ENCODE peak calls at places on chromosomes 5 and 9, in nine cellular contexts. A is right lobe of liver; P is thyroid gland; O is pancreas; Q is CD4-positive, alpha-beta T cell; F is CD8-positive, alpha-beta memory T cell; M is heart left ventricle; U is mucosa of descending colon; Y is uterus. T is an unnamed sample.

GRCh38 chr9:72271617-72272478 is 93.2 kb downstream of the ZFAND5 start:
- DNase-seq in A (no peak), P (peak; percentile 45), O (no peak), Q (peak; percentile 11), F (peak; percentile 50), M (peak; percentile 36), U (peak; percentile 88), Y (peak; percentile 18), T (peak; percentile 15)

GRCh38 chr5:135221187-135221473 is 177.9 kb downstream of the MACROH2A1 start:
- DNase-seq in A (no peak), P (no peak), O (peak; percentile 26), Q (no peak), F (no peak), M (no peak), U (no peak), Y (no peak), T (no peak)

GRCh38 chr9:69004836-69005235 is 9.1 kb downstream of the PRKACG start:
- DNase-seq in A (no peak), P (no peak), O (no peak), Q (no peak), F (no peak), M (no peak), U (no peak), Y (no peak), T (no peak)

GRCh38 chr5:158811350-158811749 is 288.4 kb downstream of the EBF1 start:
- DNase-seq in A (no peak), P (no peak), O (no peak), Q (no peak), F (no peak), M (no peak), U (no peak), Y (no peak), T (no peak)

GRCh38 chr5:149931992-149932436 is 12.6 kb downstream of the PDE6A start:
- DNase-seq in A (no peak), P (no peak), O (no peak), Q (no peak), F (no peak), M (no peak), U (no peak), Y (no peak), T (no peak)

GRCh38 chr5:74083096-74083495 is 457.1 kb downstream of the ARHGEF28 start:
- DNase-seq in A (no peak), P (no peak), O (no peak), Q (no peak), F (no peak), M (no peak), U (no peak), Y (no peak), T (no peak)

GRCh38 chr5:128378196-128378595 is 159.8 kb downstream of the FBN2 start:
- DNase-seq in A (no peak), P (no peak), O (no peak), Q (no peak), F (no peak), M (no peak), U (no peak), Y (no peak), T (no peak)

GRCh38 chr5:181069767-181070491 is 29.9 kb downstream of the BTNL9 start:
- DNase-seq in A (no peak), P (peak; percentile 34), O (no peak), Q (no peak), F (no peak), M (no peak), U (no peak), Y (no peak), T (no peak)

GRCh38 chr9:83355024-83355444 is 183.2 kb downstream of the FRMD3 start:
- DNase-seq in A (no peak), P (no peak), O (no peak), Q (no peak), F (no peak), M (peak; percentile 51), U (no peak), Y (no peak), T (no peak)

GRCh38 chr5:176619203-176619568 is 9.2 kb upstream of the GPRIN1 start:
- DNase-seq in A (peak; percentile 56), P (peak; percentile 39), O (peak; percentile 69), Q (peak; percentile 48), F (peak; percentile 82), M (no peak), U (peak; percentile 77), Y (no peak), T (peak; percentile 48)

GRCh38 chr5:35230043-35230611 is at the start of gene PRLR:
- DNase-seq in A (peak; percentile 54), P (peak; percentile 33), O (peak; percentile 74), Q (no peak), F (no peak), M (peak; percentile 23), U (peak; percentile 70), Y (peak; percentile 73), T (no peak)

GRCh38 chr5:154654484-154655375 is 100.4 kb upstream of the LARP1 start:
- DNase-seq in A (no peak), P (no peak), O (no peak), Q (no peak), F (no peak), M (no peak), U (no peak), Y (no peak), T (no peak)

GRCh38 chr5:68898961-68899471 is 194.8 kb upstream of the SLC30A5 start:
- DNase-seq in A (no peak), P (no peak), O (no peak), Q (no peak), F (no peak), M (no peak), U (no peak), Y (no peak), T (no peak)

GRCh38 chr5:117220730-117221129 is 646.1 kb upstream of the SEMA6A start:
- DNase-seq in A (no peak), P (no peak), O (no peak), Q (no peak), F (no peak), M (no peak), U (no peak), Y (no peak), T (no peak)

GRCh38 chr9:131854906-131855504 is 115.1 kb upstream of the RAPGEF1 start:
- DNase-seq in A (no peak), P (no peak), O (no peak), Q (no peak), F (no peak), M (no peak), U (no peak), Y (no peak), T (no peak)

GRCh38 chr5:136132087-136132486 is 558 bp upstream of the SMAD5 start:
- DNase-seq in A (peak; percentile 21), P (peak; percentile 4), O (no peak), Q (no peak), F (no peak), M (peak; percentile 14), U (peak; percentile 35), Y (peak; percentile 25), T (no peak)

DNA sequence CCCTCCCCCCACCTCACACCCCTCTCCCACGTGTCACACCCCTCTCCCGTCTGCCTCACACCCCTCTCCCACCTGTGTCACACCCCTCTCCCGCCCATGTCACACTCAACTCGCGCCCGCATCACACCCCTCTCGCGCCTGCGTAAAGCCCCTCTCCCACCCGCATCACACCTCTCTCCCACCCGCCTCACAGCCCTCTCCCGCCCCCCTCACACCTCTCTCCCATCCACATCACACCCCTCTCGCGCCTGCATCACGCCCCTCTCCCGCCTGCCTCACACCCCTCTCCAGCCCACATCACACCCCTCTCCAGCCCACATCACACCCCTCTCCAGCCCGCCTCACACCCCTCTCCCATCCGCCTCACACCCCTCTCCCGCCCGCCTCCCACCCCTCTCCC is 173.5 kb upstream of the FOXD4L5 start:
- DNase-seq in A (no peak), P (no peak), O (no peak), Q (no peak), F (no peak), M (no peak), U (no peak), Y (no peak), T (no peak)
- H3K9me3 ChIP-seq in A (no peaks in the 10 kb centered on the region), P (no peaks in the 10 kb centered on the region), O (no peaks in the 10 kb centered on the region), Q (peaks cover 5% of the 10 kb centered on the region), F (no peaks in the 10 kb centered on the region), M (no peaks in the 10 kb centered on the region), U (peaks cover 35% of the 10 kb centered on the region), Y (no peaks in the 10 kb centered on the region), T (no peaks in the 10 kb centered on the region)

GRCh38 chr5:178787889-178788288 is 57.4 kb upstream of the ZNF354A start:
- DNase-seq in A (no peak), P (no peak), O (peak; percentile 22), Q (no peak), F (no peak), M (no peak), U (no peak), Y (no peak), T (no peak)
- H3K9me3 ChIP-seq in A (no peaks in the 10 kb centered on the region), P (no peaks in the 10 kb centered on the region), O (no peaks in the 10 kb centered on the region), Q (no peaks in the 10 kb centered on the region), F (no peaks in the 10 kb centered on the region), M (no peaks in the 10 kb centered on the region), U (no peaks in the 10 kb centered on the region), Y (no peaks in the 10 kb centered on the region), T (no peaks in the 10 kb centered on the region)

GRCh38 chr9:138028596-138028995 is 151.0 kb downstream of the CACNA1B start:
- DNase-seq in A (no peak), P (no peak), O (no peak), Q (no peak), F (no peak), M (no peak), U (no peak), Y (no peak), T (no peak)
- H3K9me3 ChIP-seq in A (no peaks in the 10 kb centered on the region), P (no peaks in the 10 kb centered on the region), O (no peaks in the 10 kb centered on the region), Q (peaks cover 7% of the 10 kb centered on the region), F (no peaks in the 10 kb centered on the region), M (peaks cover 7% of the 10 kb centered on the region), U (no peaks in the 10 kb centered on the region), Y (no peaks in the 10 kb centered on the region), T (no peaks in the 10 kb centered on the region)

GRCh38 chr5:140785905-140786686 is at the start of gene PCDHA1:
- DNase-seq in A (no peak), P (no peak), O (no peak), Q (no peak), F (no peak), M (no peak), U (no peak), Y (no peak), T (no peak)

GRCh38 chr5:140796718-140797095 is 2.1 kb downstream of the PCDHA2 start:
- DNase-seq in A (no peak), P (no peak), O (no peak), Q (no peak), F (no peak), M (no peak), U (no peak), Y (no peak), T (no peak)

GRCh38 chr5:140794594-140795258 is at the start of gene PCDHA2:
- DNase-seq in A (no peak), P (no peak), O (no peak), Q (no peak), F (no peak), M (no peak), U (no peak), Y (no peak), T (no peak)

GRCh38 chr5:140795259-140795641 is 598 bp downstream of the PCDHA2 start:
- DNase-seq in A (no peak), P (no peak), O (no peak), Q (no peak), F (no peak), M (no peak), U (no peak), Y (no peak), T (no peak)

GRCh38 chr5:140791111-140791510 is 3.5 kb upstream of the PCDHA2 start:
- DNase-seq in A (no peak), P (no peak), O (no peak), Q (no peak), F (no peak), M (no peak), U (no peak), Y (no peak), T (no peak)
- H3K9me3 ChIP-seq in A (peaks cover 13% of the 10 kb centered on the region), P (peaks cover 6% of the 10 kb centered on the region), O (peaks cover 7% of the 10 kb centered on the region), Q (peaks cover 74% of the 10 kb centered on the region), F (peaks cover 11% of the 10 kb centered on the region), M (peaks cover 75% of the 10 kb centered on the region), U (peaks cover 65% of the 10 kb centered on the region), Y (peaks cover 23% of the 10 kb centered on the region), T (peaks cover 2% of the 10 kb centered on the region)

GRCh38 chr5:141356133-141356532 is 1.3 kb downstream of the PCDHGA4 start:
- DNase-seq in A (no peak), P (no peak), O (no peak), Q (no peak), F (no peak), M (no peak), U (no peak), Y (no peak), T (no peak)
- H3K9me3 ChIP-seq in A (peaks cover 3% of the 10 kb centered on the region), P (peaks cover 4% of the 10 kb centered on the region), O (peaks cover 14% of the 10 kb centered on the region), Q (peaks cover 27% of the 10 kb centered on the region), F (no peaks in the 10 kb centered on the region), M (peaks cover 88% of the 10 kb centered on the region), U (peaks cover 47% of the 10 kb centered on the region), Y (peaks cover 80% of the 10 kb centered on the region), T (no peaks in the 10 kb centered on the region)